ENCODE peak calls at places on chromosomes 1 and 21, in nine cellular contexts. U is Caki2; L is tibial artery; A is BJ; B is NCI-H2107; C is stimulated activated naive CD4-positive, alpha-beta T cell treated with Interleukin-2 at 50 U/mL for 16 hours; Q is hypothalamus; Y is stimulated activated CD4-positive, alpha-beta T cell treated with anti-CD3 and anti-CD28 coated beads, Interleukin-12 subunit alpha, Interleukin-12 subunit beta, amount 100 ng/mL, for 4 hours; D is kidney tubule cell. O is an unnamed sample.
A peak's percentile ranks its signal among the peaks of the same experiment; 100 is the strongest.

GRCh38 chr1:5734414-5734813 is 257.8 kb downstream of the NPHP4 start:
- DNase-seq in D (no peak), Y (no peak), L (no peak), C (no peak), A (no peak), B (no peak), U (no peak), Q (no peak), O (no peak)

GRCh38 chr1:230735447-230735846 is 11.7 kb upstream of the CAPN9 start:
- DNase-seq in Q (no peak), L (no peak), C (no peak), Y (no peak), A (no peak), U (no peak), D (peak; percentile 60), B (peak; percentile 46), O (peak; percentile 81)

GRCh38 chr1:157113116-157113515 is 13.5 kb upstream of the ETV3L start:
- DNase-seq in D (no peak), L (no peak), C (no peak), Q (no peak), U (no peak), B (no peak), A (no peak), Y (no peak), O (no peak)

GRCh38 chr1:5966543-5967205 is 25.6 kb downstream of the NPHP4 start:
- DNase-seq in C (no peak), D (no peak), A (no peak), L (no peak), Y (no peak), B (no peak), Q (no peak), U (no peak), O (no peak)

GRCh38 chr21:42721341-42721824 is 68.0 kb downstream of the PDE9A start:
- DNase-seq in Q (no peak), A (no peak), Y (no peak), U (no peak), C (no peak), D (no peak), L (no peak), B (no peak), O (peak; percentile 63)

GRCh38 chr1:32651461-32652073 is 559 bp downstream of the RBBP4 start:
- DNase-seq in D (no peak), L (no peak), Q (no peak), B (no peak), U (no peak), C (peak; percentile 49), A (peak; percentile 0), Y (no peak), O (no peak)

GRCh38 chr1:90509225-90510048 is 207.7 kb downstream of the BARHL2 start:
- DNase-seq in C (no peak), B (no peak), A (no peak), Q (no peak), D (no peak), Y (no peak), L (no peak), U (no peak), O (no peak)

GRCh38 chr1:183043872-183044859 is 20.9 kb downstream of the LAMC1 start:
- DNase-seq in U (peak; percentile 90), A (peak; percentile 76), B (no peak), C (no peak), Q (no peak), L (no peak), Y (no peak), D (peak; percentile 78), O (no peak)

GRCh38 chr1:157025856-157026255 is 19.7 kb downstream of the ARHGEF11 start:
- DNase-seq in C (no peak), Y (no peak), L (no peak), D (no peak), U (no peak), B (no peak), A (no peak), Q (no peak), O (no peak)

GRCh38 chr1:206117151-206117948 is at the start of gene AVPR1B:
- DNase-seq in U (no peak), A (no peak), B (peak; percentile 81), Q (no peak), C (peak; percentile 7), Y (peak; percentile 17), L (peak; percentile 46), D (peak; percentile 64), O (peak; percentile 72)

GRCh38 chr1:27934818-27935549 is at the start of gene SMPDL3B:
- DNase-seq in A (no peak), Y (no peak), B (peak; percentile 72), D (peak; percentile 88), U (no peak), C (no peak), L (no peak), Q (no peak), O (peak; percentile 70)

GRCh38 chr1:89953929-89954328 is 41.0 kb upstream of the ZNF326 start:
- DNase-seq in L (no peak), B (no peak), Y (no peak), C (no peak), Q (no peak), A (no peak), U (peak; percentile 45), D (peak; percentile 19), O (no peak)

GRCh38 chr1:212982430-212983152 is 32.2 kb downstream of the VASH2 start:
- DNase-seq in B (no peak), Q (no peak), L (no peak), A (no peak), U (no peak), Y (no peak), C (no peak), D (no peak), O (no peak)

GRCh38 chr1:224333309-224333926 is 3.4 kb upstream of the NVL start:
- DNase-seq in D (peak; percentile 74), Y (no peak), C (no peak), Q (no peak), B (peak; percentile 49), L (no peak), A (peak; percentile 18), U (peak; percentile 66), O (peak; percentile 62)

GRCh38 chr1:115281143-115281542 is 56.9 kb downstream of the NGF start:
- DNase-seq in U (no peak), L (no peak), Q (no peak), B (no peak), A (no peak), C (no peak), D (no peak), Y (no peak), O (no peak)

GRCh38 chr1:230730979-230731378 is 16.2 kb upstream of the CAPN9 start:
- DNase-seq in B (no peak), L (no peak), U (no peak), Q (no peak), D (no peak), A (no peak), C (no peak), Y (no peak), O (no peak)

GRCh38 chr1:169019419-169020058 is 87.0 kb upstream of the ATP1B1 start:
- DNase-seq in C (no peak), B (no peak), U (no peak), A (no peak), Q (no peak), Y (no peak), L (no peak), D (no peak), O (peak; percentile 28)

GRCh38 chr1:33418811-33419210 is 12.1 kb downstream of the PHC2 start:
- DNase-seq in Q (no peak), Y (no peak), A (no peak), L (no peak), U (no peak), B (no peak), C (no peak), D (no peak), O (no peak)

GRCh38 chr1:202275061-202275770 is 66.5 kb downstream of the UBE2T start:
- DNase-seq in Q (no peak), U (no peak), Y (no peak), B (no peak), C (no peak), A (no peak), L (no peak), D (no peak), O (no peak)

GRCh38 chr1:234554157-234554477 is 55.9 kb downstream of the IRF2BP2 start:
- DNase-seq in D (no peak), U (no peak), L (no peak), Y (no peak), A (no peak), B (no peak), Q (no peak), C (no peak), O (no peak)

GRCh38 chr1:79716481-79716880 is 710.0 kb upstream of the ADGRL4 start:
- DNase-seq in Y (no peak), Q (no peak), U (peak; percentile 56), B (no peak), L (no peak), D (peak; percentile 81), A (peak; percentile 18), C (no peak), O (peak; percentile 17)

GRCh38 chr1:58620259-58620658 is 43.2 kb upstream of the TACSTD2 start:
- DNase-seq in C (no peak), Q (no peak), D (no peak), B (no peak), U (no peak), A (no peak), L (no peak), Y (no peak), O (peak; percentile 65)

GRCh38 chr1:248807067-248807737 is 18.5 kb downstream of the SH3BP5L start:
- DNase-seq in D (peak; percentile 65), A (no peak), L (no peak), Q (peak; percentile 12), U (no peak), Y (peak; percentile 56), C (peak; percentile 20), B (peak; percentile 19), O (peak; percentile 54)

GRCh38 chr21:42552407-42553336 is 39.0 kb downstream of the SLC37A1 start:
- DNase-seq in L (no peak), Y (no peak), C (no peak), U (no peak), Q (no peak), D (no peak), A (no peak), B (no peak), O (no peak)

GRCh38 chr1:204841798-204842197 is 28.9 kb upstream of the NFASC start:
- DNase-seq in C (no peak), U (no peak), Y (no peak), A (no peak), D (no peak), Q (no peak), B (no peak), L (no peak), O (no peak)

GRCh38 chr21:39137248-39138186 is 45.7 kb downstream of the PSMG1 start:
- DNase-seq in Y (no peak), B (no peak), U (no peak), A (no peak), L (no peak), Q (no peak), D (peak; percentile 14), C (no peak), O (peak; percentile 54)

GRCh38 chr1:228308628-228309547 is 97.7 kb downstream of the TRIM11 start:
- DNase-seq in C (no peak), L (no peak), U (no peak), Q (no peak), A (no peak), B (no peak), D (no peak), Y (no peak), O (no peak)

GRCh38 chr1:98991127-98992003 is 13.3 kb downstream of the PLPPR5 start:
- DNase-seq in D (peak; percentile 97), Q (no peak), Y (no peak), U (peak; percentile 76), A (peak; percentile 63), B (no peak), L (no peak), C (no peak), O (peak; percentile 18)

GRCh38 chr1:230682882-230683610 is 30.9 kb downstream of the AGT start:
- DNase-seq in L (no peak), U (no peak), Q (no peak), A (peak; percentile 49), Y (no peak), D (peak; percentile 49), B (no peak), C (no peak), O (no peak)

GRCh38 chr1:156667610-156667967 is 9.6 kb downstream of the NES start:
- DNase-seq in C (no peak), Q (no peak), L (no peak), A (no peak), D (no peak), Y (no peak), B (no peak), U (no peak), O (peak; percentile 50)

GRCh38 chr1:101697057-101697456 is 299.7 kb downstream of the OLFM3 start:
- DNase-seq in B (no peak), Q (no peak), D (no peak), C (no peak), Y (no peak), U (no peak), L (no peak), A (no peak), O (no peak)

O was measured in hepatocyte.